ENCODE peak calls at places on chromosome 15, in eight cellular contexts. One of them, this sample, is unnamed.

GRCh38 chr15:45869034-45869668 is 234.3 kb downstream of the SQOR start:
- DNase-seq in activated B cell treated with CpG ODN at 0.5 μM for 24 hours: no peak
- DNase-seq in NCI-H1105: no peak
- DNase-seq in fibroblast of pulmonary artery: no peak
- DNase-seq in activated gamma-delta T cell treated with Interleukin-2 at 50 U/mL for 16 hours: no peak
- DNase-seq in A549: no peak
- DNase-seq in T-cell: no peak
- DNase-seq in AG09319: no peak
- DNase-seq in this sample: no peak

GRCh38 chr15:97652700-97653167 is 307.8 kb upstream of the ARRDC4 start:
- DNase-seq in activated B cell treated with CpG ODN at 0.5 μM for 24 hours: no peak
- DNase-seq in NCI-H1105: peak
- DNase-seq in fibroblast of pulmonary artery: no peak
- DNase-seq in activated gamma-delta T cell treated with Interleukin-2 at 50 U/mL for 16 hours: no peak
- DNase-seq in A549: no peak
- DNase-seq in T-cell: no peak
- DNase-seq in AG09319: no peak
- DNase-seq in this sample: peak

GRCh38 chr15:63497642-63498100 is 6.7 kb upstream of the USP3 start:
- DNase-seq in activated B cell treated with CpG ODN at 0.5 μM for 24 hours: peak
- DNase-seq in NCI-H1105: no peak
- DNase-seq in fibroblast of pulmonary artery: no peak
- DNase-seq in activated gamma-delta T cell treated with Interleukin-2 at 50 U/mL for 16 hours: peak
- DNase-seq in A549: peak
- DNase-seq in T-cell: peak
- DNase-seq in AG09319: no peak
- DNase-seq in this sample: no peak

GRCh38 chr15:57053470-57053869 is 135.0 kb downstream of the TCF12 start:
- DNase-seq in activated B cell treated with CpG ODN at 0.5 μM for 24 hours: no peak
- DNase-seq in NCI-H1105: no peak
- DNase-seq in fibroblast of pulmonary artery: no peak
- DNase-seq in activated gamma-delta T cell treated with Interleukin-2 at 50 U/mL for 16 hours: no peak
- DNase-seq in A549: no peak
- DNase-seq in T-cell: no peak
- DNase-seq in AG09319: no peak
- DNase-seq in this sample: no peak

GRCh38 chr15:48833526-48833925 is 22.7 kb upstream of the CEP152 start:
- DNase-seq in activated B cell treated with CpG ODN at 0.5 μM for 24 hours: no peak
- DNase-seq in NCI-H1105: no peak
- DNase-seq in fibroblast of pulmonary artery: no peak
- DNase-seq in activated gamma-delta T cell treated with Interleukin-2 at 50 U/mL for 16 hours: no peak
- DNase-seq in A549: no peak
- DNase-seq in T-cell: no peak
- DNase-seq in AG09319: no peak
- DNase-seq in this sample: no peak

GRCh38 chr15:33963831-33964664 is 4.2 kb upstream of the CHRM5 start:
- DNase-seq in activated B cell treated with CpG ODN at 0.5 μM for 24 hours: no peak
- DNase-seq in NCI-H1105: no peak
- DNase-seq in fibroblast of pulmonary artery: peak
- DNase-seq in activated gamma-delta T cell treated with Interleukin-2 at 50 U/mL for 16 hours: no peak
- DNase-seq in A549: peak
- DNase-seq in T-cell: no peak
- DNase-seq in AG09319: peak
- DNase-seq in this sample: peak

GRCh38 chr15:101615986-101616848 is 36.0 kb downstream of the TM2D3 start:
- DNase-seq in activated B cell treated with CpG ODN at 0.5 μM for 24 hours: no peak
- DNase-seq in NCI-H1105: peak
- DNase-seq in fibroblast of pulmonary artery: peak
- DNase-seq in activated gamma-delta T cell treated with Interleukin-2 at 50 U/mL for 16 hours: no peak
- DNase-seq in A549: peak
- DNase-seq in T-cell: no peak
- DNase-seq in AG09319: peak
- DNase-seq in this sample: peak

GRCh38 chr15:71806452-71806931 is 3.9 kb upstream of the NR2E3 start:
- DNase-seq in activated B cell treated with CpG ODN at 0.5 μM for 24 hours: no peak
- DNase-seq in NCI-H1105: no peak
- DNase-seq in fibroblast of pulmonary artery: peak
- DNase-seq in activated gamma-delta T cell treated with Interleukin-2 at 50 U/mL for 16 hours: no peak
- DNase-seq in A549: peak
- DNase-seq in T-cell: no peak
- DNase-seq in AG09319: no peak
- DNase-seq in this sample: peak

GRCh38 chr15:74732846-74733245 is 7.5 kb upstream of the CYP1A1 start:
- DNase-seq in activated B cell treated with CpG ODN at 0.5 μM for 24 hours: no peak
- DNase-seq in NCI-H1105: no peak
- DNase-seq in fibroblast of pulmonary artery: no peak
- DNase-seq in activated gamma-delta T cell treated with Interleukin-2 at 50 U/mL for 16 hours: no peak
- DNase-seq in A549: no peak
- DNase-seq in T-cell: no peak
- DNase-seq in AG09319: no peak
- DNase-seq in this sample: no peak

GRCh38 chr15:44781128-44781810 is 44.9 kb downstream of the TRIM69 start:
- DNase-seq in activated B cell treated with CpG ODN at 0.5 μM for 24 hours: no peak
- DNase-seq in NCI-H1105: no peak
- DNase-seq in fibroblast of pulmonary artery: no peak
- DNase-seq in activated gamma-delta T cell treated with Interleukin-2 at 50 U/mL for 16 hours: no peak
- DNase-seq in A549: no peak
- DNase-seq in T-cell: no peak
- DNase-seq in AG09319: no peak
- DNase-seq in this sample: no peak

GRCh38 chr15:70505411-70505919 is 257.9 kb downstream of the UACA start:
- DNase-seq in activated B cell treated with CpG ODN at 0.5 μM for 24 hours: no peak
- DNase-seq in NCI-H1105: no peak
- DNase-seq in fibroblast of pulmonary artery: peak
- DNase-seq in activated gamma-delta T cell treated with Interleukin-2 at 50 U/mL for 16 hours: no peak
- DNase-seq in A549: peak
- DNase-seq in T-cell: no peak
- DNase-seq in AG09319: no peak
- DNase-seq in this sample: peak

GRCh38 chr15:47769166-47769565 is 51.9 kb downstream of the SEMA6D start:
- DNase-seq in activated B cell treated with CpG ODN at 0.5 μM for 24 hours: no peak
- DNase-seq in NCI-H1105: no peak
- DNase-seq in fibroblast of pulmonary artery: no peak
- DNase-seq in activated gamma-delta T cell treated with Interleukin-2 at 50 U/mL for 16 hours: no peak
- DNase-seq in A549: no peak
- DNase-seq in T-cell: no peak
- DNase-seq in AG09319: no peak
- DNase-seq in this sample: no peak

GRCh38 chr15:48059786-48060185 is 61.0 kb upstream of the SLC24A5 start:
- DNase-seq in activated B cell treated with CpG ODN at 0.5 μM for 24 hours: no peak
- DNase-seq in NCI-H1105: no peak
- DNase-seq in fibroblast of pulmonary artery: peak
- DNase-seq in activated gamma-delta T cell treated with Interleukin-2 at 50 U/mL for 16 hours: no peak
- DNase-seq in A549: no peak
- DNase-seq in T-cell: no peak
- DNase-seq in AG09319: no peak
- DNase-seq in this sample: no peak